ENCODE peak calls at places on chromosomes 5 and 9, in four cellular contexts. U is germinal center, S is naive B cell, A is HEK293T. R is an unnamed sample.

GRCh38 chr9:108786756-108787663 is 68.8 kb downstream of the ACTL7B start:
- DNase-seq in U (no peak), S (no peak), A (peak), R (no peak)

GRCh38 chr9:20948703-20949102 is 82.7 kb downstream of the HACD4 start:
- DNase-seq in A (no peak), S (no peak), U (no peak), R (no peak)

GRCh38 chr5:90519081-90519480 is 10.3 kb downstream of the LYSMD3 start:
- DNase-seq in A (no peak), S (no peak), U (no peak), R (no peak)

GRCh38 chr9:5596173-5596572 is 32.7 kb upstream of the RIC1 start:
- DNase-seq in U (no peak), S (no peak), A (no peak), R (no peak)

GRCh38 chr9:20209421-20210340 is 412.6 kb downstream of the MLLT3 start:
- DNase-seq in A (no peak), U (no peak), S (no peak), R (no peak)

GRCh38 chr5:180136661-180137381 is 65.3 kb upstream of the RNF130 start:
- DNase-seq in U (no peak), A (no peak), S (no peak), R (no peak)

GRCh38 chr9:7402704-7403389 is 396.7 kb downstream of the DMAC1 start:
- DNase-seq in U (no peak), A (no peak), S (no peak), R (no peak)

GRCh38 chr5:141565826-141566575 is 52.8 kb downstream of the DIAPH1 start:
- DNase-seq in A (no peak), U (no peak), S (no peak), R (no peak)

GRCh38 chr5:60196382-60197113 is 303.0 kb upstream of the PDE4D start:
- DNase-seq in A (no peak), S (no peak), U (no peak), R (no peak)

GRCh38 chr5:62779010-62779422 is 200.4 kb downstream of the LRRC70 start:
- DNase-seq in S (peak), U (peak), A (peak), R (peak)

GRCh38 chr5:57302164-57302563 is 128.3 kb downstream of the GPBP1 start:
- DNase-seq in A (no peak), S (no peak), U (no peak), R (no peak)

GRCh38 chr5:149803641-149804468 is 73.7 kb downstream of the PPARGC1B start:
- DNase-seq in S (no peak), U (no peak), A (no peak), R (no peak)

GRCh38 chr5:8844847-8845246 is 701.0 kb downstream of the SEMA5A start:
- DNase-seq in U (no peak), S (no peak), A (no peak), R (no peak)

GRCh38 chr9:87959916-87960581 is 14.3 kb downstream of the CDK20 start:
- DNase-seq in A (no peak), U (no peak), S (no peak), R (no peak)

GRCh38 chr5:60972225-60972624 is 27.2 kb downstream of the NDUFAF2 start:
- DNase-seq in U (no peak), A (no peak), S (no peak), R (no peak)

GRCh38 chr9:115142502-115143265 is 24.7 kb upstream of the TNC start:
- DNase-seq in A (no peak), S (no peak), U (no peak), R (no peak)

GRCh38 chr9:70177121-70177520 is 81.7 kb upstream of the SMC5 start:
- DNase-seq in U (no peak), S (no peak), A (no peak), R (no peak)

GRCh38 chr9:72997387-72997995 is 44.6 kb upstream of the ALDH1A1 start:
- DNase-seq in S (no peak), U (no peak), A (no peak), R (no peak)

GRCh38 chr9:6215562-6215961 is at the start of gene IL33:
- DNase-seq in S (no peak), A (peak), U (no peak), R (no peak)

GRCh38 chr9:127179633-127180401 is 57.4 kb upstream of the ANGPTL2 start:
- DNase-seq in U (no peak), A (no peak), S (no peak), R (no peak)

GRCh38 chr5:168651654-168652053 is 72.5 kb upstream of the PANK3 start:
- DNase-seq in U (no peak), A (no peak), S (no peak), R (no peak)

GRCh38 chr5:92629574-92629973 is 951.4 kb downstream of the NR2F1-AS1 start:
- DNase-seq in U (no peak), S (no peak), A (no peak), R (no peak)

GRCh38 chr9:136862849-136863622 is 3.1 kb downstream of the EDF1 start:
- DNase-seq in S (no peak), U (no peak), A (no peak), R (no peak)

GRCh38 chr5:111960466-111961215 is 203.6 kb upstream of the NREP start:
- DNase-seq in U (no peak), S (no peak), A (no peak), R (no peak)

GRCh38 chr5:179900206-179900605 is 7.5 kb downstream of the TBC1D9B start:
- DNase-seq in U (no peak), S (no peak), A (no peak), R (no peak)

R was measured in GM19239.